ENCODE peak calls at places on chromosome 4, in nine cellular contexts. T, O, Z, N, M, D, Q, L and A are unnamed samples.
A peak's percentile ranks its signal among the peaks of the same experiment; 100 is the strongest.

GRCh38 chr4:74311696-74312313 is 3.5 kb downstream of the EPGN start:
- DNase-seq in T (peak; percentile 39), O (no peak), Z (peak; percentile 67), N (no peak), M (peak; percentile 68), D (peak; percentile 64), Q (peak; percentile 84), L (no peak), A (peak; percentile 66)

GRCh38 chr4:148542922-148543623 is 100.9 kb upstream of the NR3C2 start:
- DNase-seq in T (no peak), O (no peak), Z (no peak), N (no peak), M (no peak), D (no peak), Q (no peak), L (no peak), A (no peak)

GRCh38 chr4:2352171-2352570 is 66.3 kb downstream of the ZFYVE28 start:
- DNase-seq in T (no peak), O (peak; percentile 4), Z (no peak), N (no peak), M (no peak), D (no peak), Q (no peak), L (peak; percentile 28), A (no peak)

GRCh38 chr4:153211986-153212720 is 7.9 kb downstream of the TRIM2 start:
- DNase-seq in T (no peak), O (no peak), Z (no peak), N (peak; percentile 40), M (no peak), D (no peak), Q (peak; percentile 69), L (no peak), A (peak; percentile 86)

GRCh38 chr4:4349902-4350301 is 37.0 kb upstream of the NSG1 start:
- DNase-seq in T (no peak), O (no peak), Z (no peak), N (no peak), M (no peak), D (no peak), Q (no peak), L (no peak), A (no peak)

GRCh38 chr4:137274404-137274803 is 257.9 kb downstream of the PCDH18 start:
- DNase-seq in T (no peak), O (no peak), Z (no peak), N (no peak), M (no peak), D (no peak), Q (peak; percentile 48), L (no peak), A (no peak)

GRCh38 chr4:3657917-3658913 is 108.0 kb upstream of the ADRA2C start:
- DNase-seq in T (no peak), O (no peak), Z (no peak), N (peak; percentile 34), M (no peak), D (no peak), Q (peak; percentile 67), L (no peak), A (peak; percentile 76)

GRCh38 chr4:108141213-108142045 is 27.3 kb downstream of the LEF1 start:
- DNase-seq in T (no peak), O (no peak), Z (no peak), N (no peak), M (no peak), D (no peak), Q (no peak), L (no peak), A (peak; percentile 21)

GRCh38 chr4:2263701-2264321 is 1.9 kb upstream of the MXD4 start:
- DNase-seq in T (no peak), O (no peak), Z (no peak), N (no peak), M (peak; percentile 82), D (no peak), Q (no peak), L (peak; percentile 33), A (no peak)

GRCh38 chr4:155403886-155404285 is 27.1 kb upstream of the MAP9 start:
- DNase-seq in T (no peak), O (no peak), Z (peak; percentile 40), N (no peak), M (peak; percentile 63), D (peak; percentile 27), Q (peak; percentile 63), L (no peak), A (peak; percentile 42)

GRCh38 chr4:148998719-148999118 is 556.5 kb upstream of the NR3C2 start:
- DNase-seq in T (no peak), O (no peak), Z (peak; percentile 4), N (no peak), M (peak; percentile 68), D (no peak), Q (peak; percentile 14), L (no peak), A (peak; percentile 19)

GRCh38 chr4:108335081-108335480 is 166.3 kb upstream of the LEF1 start:
- DNase-seq in T (no peak), O (no peak), Z (no peak), N (no peak), M (peak; percentile 86), D (no peak), Q (no peak), L (no peak), A (no peak)

GRCh38 chr4:152962160-152962559 is 26.0 kb downstream of the FHDC1 start:
- DNase-seq in T (no peak), O (no peak), Z (no peak), N (no peak), M (no peak), D (no peak), Q (no peak), L (no peak), A (no peak)

GRCh38 chr4:94011190-94011589 is 182.6 kb downstream of the ATOH1 start:
- DNase-seq in T (no peak), O (no peak), Z (no peak), N (no peak), M (no peak), D (no peak), Q (no peak), L (no peak), A (no peak)

GRCh38 chr4:115790812-115791211 is 677.4 kb upstream of the NDST4 start:
- DNase-seq in T (no peak), O (no peak), Z (no peak), N (no peak), M (no peak), D (no peak), Q (no peak), L (no peak), A (no peak)

GRCh38 chr4:24013666-24014422 is 124.0 kb upstream of the PPARGC1A start:
- DNase-seq in T (no peak), O (no peak), Z (no peak), N (no peak), M (no peak), D (no peak), Q (no peak), L (no peak), A (no peak)

GRCh38 chr4:57071340-57071739 is 38.8 kb downstream of the IGFBP7 start:
- DNase-seq in T (no peak), O (no peak), Z (no peak), N (no peak), M (no peak), D (no peak), Q (peak; percentile 65), L (no peak), A (peak; percentile 68)

DNA sequence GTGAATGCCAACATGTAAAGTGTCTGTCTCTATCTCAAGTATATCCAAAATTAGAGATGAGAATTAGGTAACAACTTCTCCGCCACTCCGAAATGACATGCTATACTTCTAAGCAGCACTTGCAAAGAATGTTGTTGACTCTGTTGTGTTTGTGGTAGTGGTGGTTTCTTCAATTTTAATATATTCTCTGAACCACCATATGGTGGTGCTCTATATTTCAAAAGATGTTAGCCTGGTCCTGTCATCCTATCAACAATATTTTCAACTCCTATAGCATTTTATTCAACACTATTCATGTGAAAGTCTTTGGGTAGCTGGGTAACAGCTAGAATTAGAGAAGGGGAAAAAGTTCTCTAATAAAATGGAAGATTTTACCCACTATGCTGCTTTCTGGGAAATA is 1622.8 kb upstream of the IGFBP7 start:
- DNase-seq in T (no peak), O (no peak), Z (no peak), N (no peak), M (no peak), D (no peak), Q (no peak), L (no peak), A (no peak)
- TF ChIP-seq CTCF in T (no peak), O (peak; percentile 21), Z (no peak), N (no peak), M (peak; percentile 13), D (no peak), Q (no peak), L (no peak), A (no peak)

DNA sequence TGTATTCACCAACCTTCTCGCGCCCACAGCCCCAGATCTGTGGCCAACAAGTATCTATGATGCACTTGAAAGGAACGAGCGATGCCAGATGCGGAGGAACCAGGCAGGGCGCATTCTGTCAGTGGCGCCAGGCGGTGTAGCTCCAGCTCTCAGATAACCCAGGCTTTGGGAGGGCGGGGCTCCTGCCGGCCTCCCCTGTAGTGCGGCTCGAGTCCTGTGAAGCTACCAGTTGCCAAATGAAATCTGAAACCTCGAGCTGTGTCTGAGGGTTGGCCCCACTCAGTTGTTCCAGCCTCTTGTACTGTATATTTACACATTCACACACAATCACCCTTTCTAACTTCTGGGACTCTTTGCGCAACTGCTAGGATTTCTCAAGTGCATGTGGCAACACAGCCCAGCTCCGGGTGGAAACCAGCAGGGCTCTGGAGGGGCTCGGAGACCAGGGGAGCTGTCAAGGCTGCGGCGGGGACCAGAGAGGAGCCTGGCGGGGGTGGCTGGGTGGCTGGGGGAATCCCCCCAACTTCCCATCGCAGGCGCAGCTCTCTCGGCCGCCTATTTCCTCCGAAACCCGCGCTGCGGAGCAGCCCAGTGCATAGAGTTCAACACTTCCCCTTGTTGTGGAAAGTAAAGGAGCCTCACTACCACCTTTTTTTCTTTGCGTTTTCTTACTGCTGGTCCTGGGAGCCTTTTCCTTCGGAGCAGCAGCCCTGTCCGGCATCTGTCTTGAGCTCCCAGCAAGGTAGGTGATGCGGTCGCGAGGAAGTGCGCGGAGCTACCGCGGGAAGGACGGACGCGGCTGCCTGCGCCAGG is at the start of gene ARHGAP24:
- DNase-seq in T (peak; percentile 86), O (peak; percentile 78), Z (peak; percentile 91), N (peak; percentile 87), M (peak; percentile 94), D (peak; percentile 93), Q (peak; percentile 99), L (peak; percentile 91), A (peak; percentile 98)
- H3K4me3 ChIP-seq in T (peak within 1 kb of the TSS; percentile 45), O (peak within 1 kb of the TSS; percentile 43), Z (peak within 1 kb of the TSS; percentile 68), N (peak within 1 kb of the TSS; percentile 71), M (peak within 1 kb of the TSS; percentile 61), D (peak within 1 kb of the TSS; percentile 60), Q (peak within 1 kb of the TSS; percentile 81), L (peak within 1 kb of the TSS; percentile 65), A (peak within 1 kb of the TSS; percentile 83)

GRCh38 chr4:119136541-119136940 is 909 bp downstream of the MYOZ2 start:
- DNase-seq in T (no peak), O (no peak), Z (no peak), N (no peak), M (no peak), D (no peak), Q (peak; percentile 57), L (no peak), A (no peak)
- TF ChIP-seq CTCF in T (no peak), O (no peak), Z (no peak), N (no peak), M (no peak), D (no peak), Q (no peak), L (no peak), A (no peak)

DNA sequence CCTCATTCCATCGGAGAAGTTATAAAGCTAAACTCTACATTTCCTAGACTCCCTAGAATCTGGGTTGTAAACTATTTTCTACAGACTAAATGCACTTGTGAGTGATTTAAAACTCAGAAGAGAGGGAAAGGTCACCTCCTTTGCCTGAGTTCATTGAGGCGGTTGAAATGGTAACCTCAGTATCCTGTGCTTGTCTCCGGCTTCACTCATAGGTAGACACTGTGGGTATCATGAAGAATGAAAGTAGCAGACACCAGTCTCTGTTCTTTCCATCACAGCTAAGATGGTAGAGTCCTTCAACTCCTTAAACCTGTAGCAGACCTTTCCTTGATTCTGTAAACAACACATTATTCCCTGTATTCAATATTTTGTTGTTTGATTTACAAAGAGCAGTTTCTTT is 291.3 kb upstream of the ANKRD50 start:
- DNase-seq in T (no peak), O (no peak), Z (no peak), N (no peak), M (no peak), D (no peak), Q (no peak), L (no peak), A (no peak)
- H3K4me3 ChIP-seq in T (no peak overlapping the region), O (no peak overlapping the region), Z (no peak overlapping the region), N (no peak overlapping the region), M (no peak overlapping the region), D (no peak overlapping the region), Q (no peak overlapping the region), L (no peak overlapping the region), A (no peak overlapping the region)